ENCODE peak calls at places on chromosome 5, in nine cellular contexts. One of them, this sample, is unnamed. For H3K36me3 and H3K27me3, the result is how much of the 10 kb centered on the place peaks cover.

GRCh38 chr5:129419292-129419691 is 40.8 kb upstream of the ADAMTS19 start:
- DNase-seq in neuronal stem cell: no peak
- DNase-seq in stomach: no peak
- DNase-seq in CD8-positive, alpha-beta memory T cell: no peak
- DNase-seq in aorta: no peak
- DNase-seq in endodermal cell: no peak
- DNase-seq in GM23338: no peak
- DNase-seq in IMR-90: no peak
- DNase-seq in tibial artery: no peak
- DNase-seq in this sample: no peak

GRCh38 chr5:179209359-179210150 is 135.7 kb downstream of the ADAMTS2 start:
- DNase-seq in neuronal stem cell: no peak
- DNase-seq in stomach: no peak
- DNase-seq in CD8-positive, alpha-beta memory T cell: peak
- DNase-seq in aorta: no peak
- DNase-seq in endodermal cell: no peak
- DNase-seq in GM23338: no peak
- DNase-seq in IMR-90: peak
- DNase-seq in tibial artery: no peak
- DNase-seq in this sample: no peak

GRCh38 chr5:9201761-9202160 is 344.1 kb downstream of the SEMA5A start:
- DNase-seq in neuronal stem cell: no peak
- DNase-seq in stomach: no peak
- DNase-seq in CD8-positive, alpha-beta memory T cell: no peak
- DNase-seq in aorta: no peak
- DNase-seq in endodermal cell: no peak
- DNase-seq in GM23338: no peak
- DNase-seq in IMR-90: peak
- DNase-seq in tibial artery: no peak
- DNase-seq in this sample: no peak

GRCh38 chr5:52948418-52949076 is 40.6 kb upstream of the ITGA2 start:
- DNase-seq in neuronal stem cell: peak
- DNase-seq in stomach: peak
- DNase-seq in CD8-positive, alpha-beta memory T cell: peak
- DNase-seq in aorta: no peak
- DNase-seq in endodermal cell: peak
- DNase-seq in GM23338: peak
- DNase-seq in IMR-90: peak
- DNase-seq in tibial artery: peak
- DNase-seq in this sample: peak

GRCh38 chr5:25160851-25161348 is 516.1 kb upstream of the CDH10 start:
- DNase-seq in neuronal stem cell: no peak
- DNase-seq in stomach: no peak
- DNase-seq in CD8-positive, alpha-beta memory T cell: no peak
- DNase-seq in aorta: no peak
- DNase-seq in endodermal cell: no peak
- DNase-seq in GM23338: no peak
- DNase-seq in IMR-90: no peak
- DNase-seq in tibial artery: no peak
- DNase-seq in this sample: no peak

GRCh38 chr5:177311723-177312648 is at the start of gene MXD3:
- DNase-seq in neuronal stem cell: peak
- DNase-seq in stomach: peak
- DNase-seq in CD8-positive, alpha-beta memory T cell: peak
- DNase-seq in aorta: peak
- DNase-seq in endodermal cell: peak
- DNase-seq in GM23338: peak
- DNase-seq in IMR-90: peak
- DNase-seq in tibial artery: peak
- DNase-seq in this sample: peak

GRCh38 chr5:139061274-139061673 is 136.9 kb downstream of the SIL1 start:
- DNase-seq in neuronal stem cell: no peak
- DNase-seq in stomach: peak
- DNase-seq in CD8-positive, alpha-beta memory T cell: no peak
- DNase-seq in aorta: peak
- DNase-seq in endodermal cell: no peak
- DNase-seq in GM23338: no peak
- DNase-seq in IMR-90: peak
- DNase-seq in tibial artery: peak
- DNase-seq in this sample: no peak

GRCh38 chr5:101390317-101390908 is 487.3 kb upstream of the ST8SIA4 start:
- DNase-seq in neuronal stem cell: peak
- DNase-seq in stomach: no peak
- DNase-seq in CD8-positive, alpha-beta memory T cell: no peak
- DNase-seq in aorta: no peak
- DNase-seq in endodermal cell: peak
- DNase-seq in GM23338: peak
- DNase-seq in IMR-90: peak
- DNase-seq in tibial artery: no peak
- DNase-seq in this sample: peak

GRCh38 chr5:177479774-177480173 is 6.3 kb upstream of the DBN1 start:
- DNase-seq in neuronal stem cell: no peak
- DNase-seq in stomach: no peak
- DNase-seq in CD8-positive, alpha-beta memory T cell: no peak
- DNase-seq in aorta: peak
- DNase-seq in endodermal cell: no peak
- DNase-seq in GM23338: no peak
- DNase-seq in IMR-90: peak
- DNase-seq in tibial artery: no peak
- DNase-seq in this sample: no peak

GRCh38 chr5:73564018-73564417 is 1.4 kb downstream of the ANKRA2 start:
- DNase-seq in neuronal stem cell: no peak
- DNase-seq in stomach: no peak
- DNase-seq in CD8-positive, alpha-beta memory T cell: no peak
- DNase-seq in aorta: no peak
- DNase-seq in endodermal cell: no peak
- DNase-seq in GM23338: no peak
- DNase-seq in IMR-90: no peak
- DNase-seq in tibial artery: no peak
- DNase-seq in this sample: no peak

GRCh38 chr5:54360925-54361662 is 50.7 kb upstream of the ARL15 start:
- DNase-seq in neuronal stem cell: no peak
- DNase-seq in stomach: no peak
- DNase-seq in CD8-positive, alpha-beta memory T cell: no peak
- DNase-seq in aorta: no peak
- DNase-seq in endodermal cell: no peak
- DNase-seq in GM23338: no peak
- DNase-seq in IMR-90: peak
- DNase-seq in tibial artery: no peak
- DNase-seq in this sample: no peak

GRCh38 chr5:71924980-71925379 is 182.3 kb upstream of the MAP1B start:
- DNase-seq in neuronal stem cell: no peak
- DNase-seq in stomach: no peak
- DNase-seq in CD8-positive, alpha-beta memory T cell: no peak
- DNase-seq in aorta: no peak
- DNase-seq in endodermal cell: no peak
- DNase-seq in GM23338: no peak
- DNase-seq in IMR-90: peak
- DNase-seq in tibial artery: no peak
- DNase-seq in this sample: no peak

GRCh38 chr5:178472138-178472537 is 118.1 kb downstream of the COL23A1 start:
- DNase-seq in neuronal stem cell: no peak
- DNase-seq in stomach: no peak
- DNase-seq in CD8-positive, alpha-beta memory T cell: no peak
- DNase-seq in aorta: no peak
- DNase-seq in endodermal cell: peak
- DNase-seq in GM23338: no peak
- DNase-seq in IMR-90: no peak
- DNase-seq in tibial artery: no peak
- DNase-seq in this sample: no peak

GRCh38 chr5:172669808-172670402 is 28.8 kb downstream of the NEURL1B start:
- DNase-seq in neuronal stem cell: no peak
- DNase-seq in stomach: no peak
- DNase-seq in CD8-positive, alpha-beta memory T cell: no peak
- DNase-seq in aorta: peak
- DNase-seq in endodermal cell: peak
- DNase-seq in GM23338: peak
- DNase-seq in IMR-90: no peak
- DNase-seq in tibial artery: no peak
- DNase-seq in this sample: no peak

GRCh38 chr5:31531543-31531887 is 378 bp downstream of the DROSHA start:
- DNase-seq in neuronal stem cell: no peak
- DNase-seq in stomach: peak
- DNase-seq in CD8-positive, alpha-beta memory T cell: no peak
- DNase-seq in aorta: peak
- DNase-seq in endodermal cell: no peak
- DNase-seq in GM23338: no peak
- DNase-seq in IMR-90: no peak
- DNase-seq in tibial artery: no peak
- DNase-seq in this sample: no peak

GRCh38 chr5:31534527-31535046 is 2.5 kb downstream of the C5orf22 start:
- DNase-seq in neuronal stem cell: no peak
- DNase-seq in stomach: no peak
- DNase-seq in CD8-positive, alpha-beta memory T cell: no peak
- DNase-seq in aorta: no peak
- DNase-seq in endodermal cell: no peak
- DNase-seq in GM23338: no peak
- DNase-seq in IMR-90: no peak
- DNase-seq in tibial artery: no peak
- DNase-seq in this sample: no peak

GRCh38 chr5:31531888-31532710 is at the start of the genes C5orf22 and DROSHA:
- DNase-seq in neuronal stem cell: peak
- DNase-seq in stomach: peak
- DNase-seq in CD8-positive, alpha-beta memory T cell: peak
- DNase-seq in aorta: peak
- DNase-seq in endodermal cell: peak
- DNase-seq in GM23338: peak
- DNase-seq in IMR-90: peak
- DNase-seq in tibial artery: peak
- DNase-seq in this sample: peak

DNA sequence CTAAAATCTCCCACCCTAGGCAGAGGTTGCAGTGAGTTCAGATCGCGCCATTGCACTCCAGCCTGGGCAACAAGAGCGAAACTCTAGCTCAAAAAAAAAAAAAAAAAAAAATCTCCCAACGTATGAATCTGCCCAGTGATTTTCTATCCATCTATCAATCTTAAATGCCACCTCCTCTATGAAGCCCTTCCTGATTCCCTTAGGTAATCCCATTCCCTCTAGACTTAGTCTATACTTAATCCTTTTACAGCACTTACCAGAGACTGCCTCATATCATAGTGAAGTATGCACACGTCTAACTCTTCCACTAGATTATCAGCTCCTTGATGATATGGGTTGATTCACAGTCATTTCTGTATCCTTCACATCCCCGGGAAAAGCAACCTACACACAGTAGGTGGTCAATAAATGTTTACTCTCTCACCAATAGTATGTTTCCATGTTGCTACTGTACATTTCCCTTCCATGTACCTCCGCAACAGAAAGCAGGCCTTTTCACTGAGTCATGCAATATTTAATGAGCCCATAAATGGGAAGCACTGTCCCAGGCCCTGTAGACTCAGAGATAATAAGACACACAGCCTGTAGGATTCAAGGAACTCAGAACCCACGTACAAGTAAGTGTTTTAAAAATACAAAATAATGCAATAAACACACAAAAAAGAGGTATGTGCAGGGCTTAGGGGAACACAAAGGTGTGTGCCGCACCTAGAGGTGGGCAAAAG is 1.2 kb downstream of the DROSHA start:
- DNase-seq in neuronal stem cell: no peak
- DNase-seq in stomach: no peak
- DNase-seq in CD8-positive, alpha-beta memory T cell: no peak
- DNase-seq in aorta: no peak
- DNase-seq in endodermal cell: no peak
- DNase-seq in GM23338: no peak
- DNase-seq in IMR-90: no peak
- DNase-seq in tibial artery: no peak
- DNase-seq in this sample: no peak
- H3K36me3 ChIP-seq in neuronal stem cell: half or more
- H3K36me3 ChIP-seq in stomach: half or more
- H3K36me3 ChIP-seq in CD8-positive, alpha-beta memory T cell: under half
- H3K36me3 ChIP-seq in aorta: under half
- H3K36me3 ChIP-seq in endodermal cell: half or more
- H3K36me3 ChIP-seq in GM23338: under half
- H3K36me3 ChIP-seq in IMR-90: under half
- H3K36me3 ChIP-seq in tibial artery: half or more
- H3K36me3 ChIP-seq in this sample: under half

GRCh38 chr5:122908662-122909061 is 63.2 kb downstream of the SNX24 start:
- DNase-seq in neuronal stem cell: no peak
- DNase-seq in stomach: no peak
- DNase-seq in CD8-positive, alpha-beta memory T cell: no peak
- DNase-seq in aorta: no peak
- DNase-seq in endodermal cell: no peak
- DNase-seq in GM23338: peak
- DNase-seq in IMR-90: no peak
- DNase-seq in tibial artery: no peak
- DNase-seq in this sample: no peak
- H3K27ac ChIP-seq in neuronal stem cell: no peak
- H3K27ac ChIP-seq in stomach: no peak
- H3K27ac ChIP-seq in CD8-positive, alpha-beta memory T cell: no peak
- H3K27ac ChIP-seq in aorta: no peak
- H3K27ac ChIP-seq in endodermal cell: no peak
- H3K27ac ChIP-seq in GM23338: no peak
- H3K27ac ChIP-seq in IMR-90: no peak
- H3K27ac ChIP-seq in tibial artery: no peak
- H3K27ac ChIP-seq in this sample: no peak

DNA sequence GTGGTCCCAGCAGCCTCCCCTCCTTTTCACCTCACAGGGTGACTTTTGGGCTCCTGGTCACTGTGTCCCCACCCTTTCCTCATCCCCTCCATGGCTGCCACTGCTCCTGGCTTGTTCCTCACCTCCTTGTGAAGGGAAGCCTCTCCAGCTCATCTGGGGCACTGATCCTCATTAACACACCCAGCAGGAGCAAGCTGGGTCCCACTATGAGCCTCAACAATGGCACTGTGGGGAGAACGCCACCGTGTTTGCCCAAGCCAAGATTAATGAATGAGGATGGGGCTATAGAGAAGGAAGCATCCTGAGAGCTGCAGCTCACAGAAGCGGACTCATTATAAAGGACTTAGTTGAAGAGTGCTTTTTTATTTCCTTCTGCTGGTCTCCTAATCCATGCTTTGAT is 118.4 kb downstream of the MARCHF11 start:
- DNase-seq in neuronal stem cell: peak
- DNase-seq in stomach: no peak
- DNase-seq in CD8-positive, alpha-beta memory T cell: no peak
- DNase-seq in aorta: no peak
- DNase-seq in endodermal cell: peak
- DNase-seq in GM23338: no peak
- DNase-seq in IMR-90: no peak
- DNase-seq in tibial artery: no peak
- DNase-seq in this sample: no peak
- H3K27me3 ChIP-seq in neuronal stem cell: under half
- H3K27me3 ChIP-seq in stomach: under half
- H3K27me3 ChIP-seq in CD8-positive, alpha-beta memory T cell: under half
- H3K27me3 ChIP-seq in aorta: under half
- H3K27me3 ChIP-seq in endodermal cell: under half
- H3K27me3 ChIP-seq in GM23338: under half
- H3K27me3 ChIP-seq in IMR-90: under half
- H3K27me3 ChIP-seq in tibial artery: under half
- H3K27me3 ChIP-seq in this sample: under half

DNA sequence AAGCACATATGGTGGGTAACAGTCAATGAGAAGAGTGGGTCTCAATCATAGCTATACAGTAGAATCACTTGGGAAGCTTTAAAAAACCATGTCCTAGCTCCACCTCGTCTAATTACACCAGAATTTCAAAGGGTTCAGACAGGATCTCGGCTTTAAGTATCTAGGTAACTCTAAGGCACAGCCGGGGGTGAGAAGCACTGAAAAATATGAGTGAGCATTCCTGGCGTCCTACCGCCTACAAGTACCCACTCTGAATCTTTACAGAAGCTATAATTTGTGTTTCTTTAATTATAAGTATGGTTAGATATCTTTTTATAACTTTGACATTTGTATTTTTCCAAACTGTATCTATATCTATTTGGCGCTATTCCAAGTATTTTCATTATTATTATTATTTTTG is 16.1 kb downstream of the PAIP1 start:
- DNase-seq in neuronal stem cell: no peak
- DNase-seq in stomach: no peak
- DNase-seq in CD8-positive, alpha-beta memory T cell: no peak
- DNase-seq in aorta: no peak
- DNase-seq in endodermal cell: no peak
- DNase-seq in GM23338: no peak
- DNase-seq in IMR-90: no peak
- DNase-seq in tibial artery: no peak
- DNase-seq in this sample: no peak
- H3K36me3 ChIP-seq in neuronal stem cell: half or more
- H3K36me3 ChIP-seq in stomach: half or more
- H3K36me3 ChIP-seq in CD8-positive, alpha-beta memory T cell: under half
- H3K36me3 ChIP-seq in aorta: under half
- H3K36me3 ChIP-seq in endodermal cell: half or more
- H3K36me3 ChIP-seq in GM23338: under half
- H3K36me3 ChIP-seq in IMR-90: under half
- H3K36me3 ChIP-seq in tibial artery: half or more
- H3K36me3 ChIP-seq in this sample: under half